ENCODE peak calls at places on chromosomes 3 and 15, in four cellular contexts. One of them, this sample, is unnamed.

GRCh38 chr3:15458212-15458780 is 30.9 kb downstream of the EAF1 start:
- DNase-seq in KG1: no peak
- DNase-seq in foreskin fibroblast: no peak
- DNase-seq in activated CD4-positive, alpha-beta T cell treated with anti-CD3 and anti-CD28 coated beads for 24 hours: no peak
- DNase-seq in this sample: no peak

GRCh38 chr3:30438121-30438520 is 168.3 kb upstream of the TGFBR2 start:
- DNase-seq in foreskin fibroblast: no peak
- DNase-seq in KG1: no peak
- DNase-seq in activated CD4-positive, alpha-beta T cell treated with anti-CD3 and anti-CD28 coated beads for 24 hours: no peak
- DNase-seq in this sample: no peak

GRCh38 chr3:181722156-181722555 is 10.4 kb downstream of the SOX2 start:
- DNase-seq in activated CD4-positive, alpha-beta T cell treated with anti-CD3 and anti-CD28 coated beads for 24 hours: no peak
- DNase-seq in foreskin fibroblast: no peak
- DNase-seq in KG1: no peak
- DNase-seq in this sample: no peak

GRCh38 chr15:25345943-25346342 is 92.9 kb downstream of the UBE3A start:
- DNase-seq in foreskin fibroblast: no peak
- DNase-seq in activated CD4-positive, alpha-beta T cell treated with anti-CD3 and anti-CD28 coated beads for 24 hours: no peak
- DNase-seq in KG1: no peak
- DNase-seq in this sample: no peak

GRCh38 chr15:75840659-75841058 is 2.6 kb upstream of the UBE2Q2 start:
- DNase-seq in foreskin fibroblast: peak
- DNase-seq in activated CD4-positive, alpha-beta T cell treated with anti-CD3 and anti-CD28 coated beads for 24 hours: no peak
- DNase-seq in KG1: no peak
- DNase-seq in this sample: no peak

GRCh38 chr3:85170646-85171045 is 211.9 kb downstream of the CADM2 start:
- DNase-seq in activated CD4-positive, alpha-beta T cell treated with anti-CD3 and anti-CD28 coated beads for 24 hours: no peak
- DNase-seq in KG1: no peak
- DNase-seq in foreskin fibroblast: no peak
- DNase-seq in this sample: no peak

GRCh38 chr3:32045091-32045964 is 61.1 kb upstream of the GPD1L start:
- DNase-seq in KG1: no peak
- DNase-seq in activated CD4-positive, alpha-beta T cell treated with anti-CD3 and anti-CD28 coated beads for 24 hours: no peak
- DNase-seq in foreskin fibroblast: peak
- DNase-seq in this sample: no peak

GRCh38 chr3:18723426-18723825 is 298.3 kb upstream of the SATB1 start:
- DNase-seq in foreskin fibroblast: no peak
- DNase-seq in activated CD4-positive, alpha-beta T cell treated with anti-CD3 and anti-CD28 coated beads for 24 hours: no peak
- DNase-seq in KG1: no peak
- DNase-seq in this sample: no peak

GRCh38 chr3:171685116-171685895 is 125.0 kb downstream of the PLD1 start:
- DNase-seq in activated CD4-positive, alpha-beta T cell treated with anti-CD3 and anti-CD28 coated beads for 24 hours: no peak
- DNase-seq in foreskin fibroblast: no peak
- DNase-seq in KG1: no peak
- DNase-seq in this sample: no peak

GRCh38 chr15:84715442-84716035 is 400 bp downstream of the SEC11A start:
- DNase-seq in activated CD4-positive, alpha-beta T cell treated with anti-CD3 and anti-CD28 coated beads for 24 hours: peak
- DNase-seq in foreskin fibroblast: no peak
- DNase-seq in KG1: no peak
- DNase-seq in this sample: peak

GRCh38 chr3:63976166-63976861 is 47.0 kb downstream of the PSMD6 start:
- DNase-seq in activated CD4-positive, alpha-beta T cell treated with anti-CD3 and anti-CD28 coated beads for 24 hours: no peak
- DNase-seq in foreskin fibroblast: peak
- DNase-seq in KG1: no peak
- DNase-seq in this sample: no peak

GRCh38 chr3:187314176-187314575 is 22.6 kb upstream of the MASP1 start:
- DNase-seq in foreskin fibroblast: no peak
- DNase-seq in activated CD4-positive, alpha-beta T cell treated with anti-CD3 and anti-CD28 coated beads for 24 hours: no peak
- DNase-seq in KG1: no peak
- DNase-seq in this sample: no peak

GRCh38 chr15:67783303-67783702 is 42.0 kb upstream of the SKOR1 start:
- DNase-seq in activated CD4-positive, alpha-beta T cell treated with anti-CD3 and anti-CD28 coated beads for 24 hours: no peak
- DNase-seq in foreskin fibroblast: no peak
- DNase-seq in KG1: peak
- DNase-seq in this sample: no peak

GRCh38 chr3:111733856-111734255 is 125.2 kb upstream of the PHLDB2 start:
- DNase-seq in activated CD4-positive, alpha-beta T cell treated with anti-CD3 and anti-CD28 coated beads for 24 hours: no peak
- DNase-seq in KG1: no peak
- DNase-seq in foreskin fibroblast: no peak
- DNase-seq in this sample: no peak

GRCh38 chr3:59456852-59457485 is 407.1 kb upstream of the CFAP20DC start:
- DNase-seq in KG1: no peak
- DNase-seq in activated CD4-positive, alpha-beta T cell treated with anti-CD3 and anti-CD28 coated beads for 24 hours: peak
- DNase-seq in foreskin fibroblast: no peak
- DNase-seq in this sample: no peak

GRCh38 chr3:65960087-65960486 is 78.6 kb downstream of the MAGI1 start:
- DNase-seq in activated CD4-positive, alpha-beta T cell treated with anti-CD3 and anti-CD28 coated beads for 24 hours: no peak
- DNase-seq in foreskin fibroblast: no peak
- DNase-seq in KG1: no peak
- DNase-seq in this sample: no peak

GRCh38 chr3:177787279-177788041 is 590.2 kb upstream of the TBL1XR1 start:
- DNase-seq in foreskin fibroblast: no peak
- DNase-seq in KG1: no peak
- DNase-seq in activated CD4-positive, alpha-beta T cell treated with anti-CD3 and anti-CD28 coated beads for 24 hours: no peak
- DNase-seq in this sample: no peak

GRCh38 chr3:157369712-157370447 is 66.8 kb upstream of the PTX3 start:
- DNase-seq in activated CD4-positive, alpha-beta T cell treated with anti-CD3 and anti-CD28 coated beads for 24 hours: no peak
- DNase-seq in KG1: no peak
- DNase-seq in foreskin fibroblast: no peak
- DNase-seq in this sample: no peak

GRCh38 chr3:169591159-169591951 is 72.2 kb downstream of the MECOM start:
- DNase-seq in KG1: no peak
- DNase-seq in foreskin fibroblast: no peak
- DNase-seq in activated CD4-positive, alpha-beta T cell treated with anti-CD3 and anti-CD28 coated beads for 24 hours: no peak
- DNase-seq in this sample: no peak

GRCh38 chr3:140363801-140364200 is 314.1 kb upstream of the TRIM42 start:
- DNase-seq in activated CD4-positive, alpha-beta T cell treated with anti-CD3 and anti-CD28 coated beads for 24 hours: no peak
- DNase-seq in KG1: no peak
- DNase-seq in foreskin fibroblast: no peak
- DNase-seq in this sample: no peak

GRCh38 chr3:148962513-148962912 is 28.8 kb upstream of the GYG1 start:
- DNase-seq in activated CD4-positive, alpha-beta T cell treated with anti-CD3 and anti-CD28 coated beads for 24 hours: no peak
- DNase-seq in foreskin fibroblast: peak
- DNase-seq in KG1: no peak
- DNase-seq in this sample: no peak

GRCh38 chr15:97870771-97871170 is 89.7 kb upstream of the ARRDC4 start:
- DNase-seq in activated CD4-positive, alpha-beta T cell treated with anti-CD3 and anti-CD28 coated beads for 24 hours: no peak
- DNase-seq in KG1: no peak
- DNase-seq in foreskin fibroblast: no peak
- DNase-seq in this sample: no peak

GRCh38 chr3:133081016-133081415 is 42.8 kb downstream of the TMEM108 start:
- DNase-seq in KG1: no peak
- DNase-seq in foreskin fibroblast: no peak
- DNase-seq in activated CD4-positive, alpha-beta T cell treated with anti-CD3 and anti-CD28 coated beads for 24 hours: no peak
- DNase-seq in this sample: no peak

GRCh38 chr3:197809356-197810020 is 18.4 kb downstream of the LRCH3 start:
- DNase-seq in KG1: no peak
- DNase-seq in foreskin fibroblast: peak
- DNase-seq in activated CD4-positive, alpha-beta T cell treated with anti-CD3 and anti-CD28 coated beads for 24 hours: no peak
- DNase-seq in this sample: no peak

GRCh38 chr3:50272911-50273688 is 4.2 kb downstream of the SEMA3B start:
- DNase-seq in KG1: peak
- DNase-seq in foreskin fibroblast: peak
- DNase-seq in activated CD4-positive, alpha-beta T cell treated with anti-CD3 and anti-CD28 coated beads for 24 hours: peak
- DNase-seq in this sample: peak

GRCh38 chr3:184395320-184395660 is 15.4 kb downstream of the CHRD start:
- DNase-seq in foreskin fibroblast: no peak
- DNase-seq in activated CD4-positive, alpha-beta T cell treated with anti-CD3 and anti-CD28 coated beads for 24 hours: no peak
- DNase-seq in KG1: no peak
- DNase-seq in this sample: no peak

GRCh38 chr3:46889381-46890110 is 12.0 kb downstream of the PTH1R start:
- DNase-seq in activated CD4-positive, alpha-beta T cell treated with anti-CD3 and anti-CD28 coated beads for 24 hours: no peak
- DNase-seq in foreskin fibroblast: no peak
- DNase-seq in KG1: no peak
- DNase-seq in this sample: no peak

GRCh38 chr3:146308222-146308621 is 57.3 kb upstream of the PLSCR4 start:
- DNase-seq in activated CD4-positive, alpha-beta T cell treated with anti-CD3 and anti-CD28 coated beads for 24 hours: no peak
- DNase-seq in KG1: no peak
- DNase-seq in foreskin fibroblast: peak
- DNase-seq in this sample: no peak

GRCh38 chr15:95895510-95895909 is 435.0 kb upstream of the NR2F2 start:
- DNase-seq in foreskin fibroblast: no peak
- DNase-seq in activated CD4-positive, alpha-beta T cell treated with anti-CD3 and anti-CD28 coated beads for 24 hours: no peak
- DNase-seq in KG1: no peak
- DNase-seq in this sample: no peak

GRCh38 chr3:173396191-173397041 is 1.1 kb upstream of the NLGN1 start:
- DNase-seq in KG1: no peak
- DNase-seq in activated CD4-positive, alpha-beta T cell treated with anti-CD3 and anti-CD28 coated beads for 24 hours: no peak
- DNase-seq in foreskin fibroblast: peak
- DNase-seq in this sample: no peak

GRCh38 chr3:128727485-128727884 is 1.5 kb downstream of the RAB7A start:
- DNase-seq in activated CD4-positive, alpha-beta T cell treated with anti-CD3 and anti-CD28 coated beads for 24 hours: no peak
- DNase-seq in KG1: no peak
- DNase-seq in foreskin fibroblast: no peak
- DNase-seq in this sample: no peak

GRCh38 chr3:43073836-43074220 is 32.1 kb downstream of the POMGNT2 start:
- DNase-seq in activated CD4-positive, alpha-beta T cell treated with anti-CD3 and anti-CD28 coated beads for 24 hours: no peak
- DNase-seq in KG1: no peak
- DNase-seq in foreskin fibroblast: no peak
- DNase-seq in this sample: no peak

GRCh38 chr15:60137711-60138396 is 133.7 kb downstream of the FOXB1 start:
- DNase-seq in KG1: no peak
- DNase-seq in activated CD4-positive, alpha-beta T cell treated with anti-CD3 and anti-CD28 coated beads for 24 hours: no peak
- DNase-seq in foreskin fibroblast: peak
- DNase-seq in this sample: no peak

GRCh38 chr3:116939091-116939490 is 229.5 kb downstream of the TUSC7 start:
- DNase-seq in KG1: no peak
- DNase-seq in foreskin fibroblast: no peak
- DNase-seq in activated CD4-positive, alpha-beta T cell treated with anti-CD3 and anti-CD28 coated beads for 24 hours: no peak
- DNase-seq in this sample: no peak

GRCh38 chr3:74883690-74884089 is 269.2 kb upstream of the CNTN3 start:
- DNase-seq in KG1: no peak
- DNase-seq in activated CD4-positive, alpha-beta T cell treated with anti-CD3 and anti-CD28 coated beads for 24 hours: no peak
- DNase-seq in foreskin fibroblast: peak
- DNase-seq in this sample: no peak

GRCh38 chr3:120765830-120766511 is 23.4 kb downstream of the GTF2E1 start:
- DNase-seq in activated CD4-positive, alpha-beta T cell treated with anti-CD3 and anti-CD28 coated beads for 24 hours: no peak
- DNase-seq in foreskin fibroblast: no peak
- DNase-seq in KG1: no peak
- DNase-seq in this sample: no peak

GRCh38 chr3:36733162-36733696 is 31.1 kb downstream of the DCLK3 start:
- DNase-seq in activated CD4-positive, alpha-beta T cell treated with anti-CD3 and anti-CD28 coated beads for 24 hours: no peak
- DNase-seq in KG1: no peak
- DNase-seq in foreskin fibroblast: no peak
- DNase-seq in this sample: no peak

GRCh38 chr3:151227438-151228290 is 24.6 kb upstream of the GPR171 start:
- DNase-seq in activated CD4-positive, alpha-beta T cell treated with anti-CD3 and anti-CD28 coated beads for 24 hours: peak
- DNase-seq in foreskin fibroblast: peak
- DNase-seq in KG1: peak
- DNase-seq in this sample: peak